ENCODE peak calls at places on chromosomes 3 and 15, in eight cellular contexts. O is astrocyte of the spinal cord, U is transverse colon, W is germinal center, R is endodermal cell, S is Right ventricle myocardium inferior, Y is NCI-H1048, J is NCI-H774. H is an unnamed sample.

GRCh38 chr3:57530071-57530608 is 14.0 kb downstream of the DNAH12 start:
- DNase-seq in O (peak; percentile 8), U (no peak), W (no peak), R (no peak), S (no peak), Y (no peak), J (no peak), H (no peak)

GRCh38 chr3:122458992-122459391 is 43.1 kb upstream of the WDR5B start:
- DNase-seq in O (peak; percentile 72), U (no peak), W (no peak), R (no peak), S (no peak), Y (no peak), J (no peak), H (no peak)

GRCh38 chr15:98599911-98600685 is 48.2 kb upstream of the IGF1R start:
- DNase-seq in O (peak; percentile 48), U (peak; percentile 29), W (peak; percentile 35), R (peak; percentile 74), S (no peak), Y (no peak), J (no peak), H (peak; percentile 53)

GRCh38 chr3:115022835-115023398 is 124.2 kb downstream of the ZBTB20 start:
- DNase-seq in O (no peak), U (no peak), W (no peak), R (no peak), S (no peak), Y (no peak), J (no peak), H (no peak)

GRCh38 chr15:63805993-63806980 is 27.5 kb downstream of the HERC1 start:
- DNase-seq in O (no peak), U (no peak), W (no peak), R (no peak), S (no peak), Y (no peak), J (no peak), H (peak; percentile 11)

GRCh38 chr3:14383753-14384152 is 18.7 kb upstream of the SLC6A6 start:
- DNase-seq in O (no peak), U (no peak), W (no peak), R (no peak), S (no peak), Y (no peak), J (no peak), H (no peak)

GRCh38 chr3:112365636-112366035 is 32.7 kb downstream of the CD200 start:
- DNase-seq in O (no peak), U (no peak), W (no peak), R (no peak), S (no peak), Y (no peak), J (no peak), H (no peak)

GRCh38 chr3:126664591-126665214 is 9.8 kb upstream of the TXNRD3 start:
- DNase-seq in O (peak; percentile 17), U (no peak), W (no peak), R (peak; percentile 73), S (no peak), Y (no peak), J (no peak), H (no peak)

GRCh38 chr15:73901126-73901810 is 25.0 kb upstream of the LOXL1 start:
- DNase-seq in O (no peak), U (no peak), W (no peak), R (no peak), S (no peak), Y (no peak), J (no peak), H (no peak)

GRCh38 chr3:136728918-136729317 is 23.3 kb downstream of the STAG1 start:
- DNase-seq in O (peak; percentile 82), U (no peak), W (no peak), R (peak; percentile 58), S (no peak), Y (no peak), J (no peak), H (no peak)

GRCh38 chr15:41900526-41901380 is 6.9 kb upstream of the SPTBN5 start:
- DNase-seq in O (peak; percentile 29), U (no peak), W (no peak), R (no peak), S (no peak), Y (no peak), J (no peak), H (no peak)

GRCh38 chr3:9295007-9295406 is 45.6 kb upstream of the SRGAP3 start:
- DNase-seq in O (no peak), U (no peak), W (no peak), R (no peak), S (no peak), Y (no peak), J (no peak), H (no peak)

GRCh38 chr15:56794923-56795329 is 61.6 kb upstream of the ZNF280D start:
- DNase-seq in O (no peak), U (no peak), W (no peak), R (no peak), S (no peak), Y (no peak), J (no peak), H (no peak)

GRCh38 chr3:143363276-143363675 is 243.7 kb downstream of the CHST2 start:
- DNase-seq in O (peak; percentile 73), U (no peak), W (no peak), R (no peak), S (no peak), Y (no peak), J (no peak), H (no peak)

GRCh38 chr3:188310270-188310710 is 156.3 kb downstream of the LPP start:
- DNase-seq in O (no peak), U (no peak), W (no peak), R (no peak), S (no peak), Y (no peak), J (no peak), H (no peak)

H was measured in GM06990.